ENCODE peak calls at places on chromosomes 12 and 14, in four cellular contexts. One of them, this sample, is unnamed.

GRCh38 chr12:65824314-65824563 is at the start of gene HMGA2:
- DNase-seq in NCI-H1048: peak
- DNase-seq in stimulated activated CD8-positive, alpha-beta memory T cell treated with anti-CD3 and anti-CD28 coated beads, Interleukin-15, amount 100 ng/mL, for 1 hour: no peak
- DNase-seq in GM12865: peak
- DNase-seq in this sample: no peak

GRCh38 chr14:36976571-36977023 is 195.8 kb downstream of the SLC25A21 start:
- DNase-seq in GM12865: no peak
- DNase-seq in stimulated activated CD8-positive, alpha-beta memory T cell treated with anti-CD3 and anti-CD28 coated beads, Interleukin-15, amount 100 ng/mL, for 1 hour: no peak
- DNase-seq in NCI-H1048: no peak
- DNase-seq in this sample: no peak

GRCh38 chr14:23094666-23095195 is at the start of gene ACIN1:
- DNase-seq in NCI-H1048: no peak
- DNase-seq in GM12865: peak
- DNase-seq in stimulated activated CD8-positive, alpha-beta memory T cell treated with anti-CD3 and anti-CD28 coated beads, Interleukin-15, amount 100 ng/mL, for 1 hour: peak
- DNase-seq in this sample: peak

GRCh38 chr12:79125358-79125757 is 260.8 kb downstream of the SYT1 start:
- DNase-seq in NCI-H1048: no peak
- DNase-seq in stimulated activated CD8-positive, alpha-beta memory T cell treated with anti-CD3 and anti-CD28 coated beads, Interleukin-15, amount 100 ng/mL, for 1 hour: no peak
- DNase-seq in GM12865: no peak
- DNase-seq in this sample: no peak

GRCh38 chr12:72271401-72271740 is 799 bp upstream of the TRHDE start:
- DNase-seq in stimulated activated CD8-positive, alpha-beta memory T cell treated with anti-CD3 and anti-CD28 coated beads, Interleukin-15, amount 100 ng/mL, for 1 hour: no peak
- DNase-seq in NCI-H1048: no peak
- DNase-seq in GM12865: no peak
- DNase-seq in this sample: peak

GRCh38 chr12:96237035-96237434 is 42.9 kb downstream of the ELK3 start:
- DNase-seq in GM12865: no peak
- DNase-seq in NCI-H1048: no peak
- DNase-seq in stimulated activated CD8-positive, alpha-beta memory T cell treated with anti-CD3 and anti-CD28 coated beads, Interleukin-15, amount 100 ng/mL, for 1 hour: no peak
- DNase-seq in this sample: no peak

GRCh38 chr12:65655074-65655493 is 169.2 kb upstream of the HMGA2 start:
- DNase-seq in stimulated activated CD8-positive, alpha-beta memory T cell treated with anti-CD3 and anti-CD28 coated beads, Interleukin-15, amount 100 ng/mL, for 1 hour: no peak
- DNase-seq in NCI-H1048: no peak
- DNase-seq in GM12865: no peak
- DNase-seq in this sample: no peak

GRCh38 chr12:127773520-127773919 is 493.4 kb upstream of the TMEM132C start:
- DNase-seq in NCI-H1048: no peak
- DNase-seq in GM12865: no peak
- DNase-seq in stimulated activated CD8-positive, alpha-beta memory T cell treated with anti-CD3 and anti-CD28 coated beads, Interleukin-15, amount 100 ng/mL, for 1 hour: no peak
- DNase-seq in this sample: peak

GRCh38 chr12:24742378-24742777 is 206.5 kb downstream of the BCAT1 start:
- DNase-seq in stimulated activated CD8-positive, alpha-beta memory T cell treated with anti-CD3 and anti-CD28 coated beads, Interleukin-15, amount 100 ng/mL, for 1 hour: no peak
- DNase-seq in NCI-H1048: no peak
- DNase-seq in GM12865: peak
- DNase-seq in this sample: no peak

GRCh38 chr14:64703393-64704144 is 655 bp upstream of the PLEKHG3 start:
- DNase-seq in GM12865: no peak
- DNase-seq in stimulated activated CD8-positive, alpha-beta memory T cell treated with anti-CD3 and anti-CD28 coated beads, Interleukin-15, amount 100 ng/mL, for 1 hour: no peak
- DNase-seq in NCI-H1048: no peak
- DNase-seq in this sample: no peak

GRCh38 chr14:77316872-77317271 is 3.8 kb downstream of the POMT2 start:
- DNase-seq in stimulated activated CD8-positive, alpha-beta memory T cell treated with anti-CD3 and anti-CD28 coated beads, Interleukin-15, amount 100 ng/mL, for 1 hour: no peak
- DNase-seq in GM12865: no peak
- DNase-seq in NCI-H1048: no peak
- DNase-seq in this sample: no peak

GRCh38 chr12:54038260-54038759 is 5.5 kb downstream of the HOXC5 start:
- DNase-seq in GM12865: no peak
- DNase-seq in NCI-H1048: no peak
- DNase-seq in stimulated activated CD8-positive, alpha-beta memory T cell treated with anti-CD3 and anti-CD28 coated beads, Interleukin-15, amount 100 ng/mL, for 1 hour: no peak
- DNase-seq in this sample: no peak

GRCh38 chr12:102435827-102436436 is 44.4 kb downstream of the IGF1 start:
- DNase-seq in stimulated activated CD8-positive, alpha-beta memory T cell treated with anti-CD3 and anti-CD28 coated beads, Interleukin-15, amount 100 ng/mL, for 1 hour: no peak
- DNase-seq in GM12865: peak
- DNase-seq in NCI-H1048: no peak
- DNase-seq in this sample: no peak

GRCh38 chr12:71662861-71663560 is 637 bp downstream of the ZFC3H1 start:
- DNase-seq in GM12865: peak
- DNase-seq in NCI-H1048: no peak
- DNase-seq in stimulated activated CD8-positive, alpha-beta memory T cell treated with anti-CD3 and anti-CD28 coated beads, Interleukin-15, amount 100 ng/mL, for 1 hour: peak
- DNase-seq in this sample: peak

GRCh38 chr14:57982802-57983201 is 116.9 kb upstream of the SLC35F4 start:
- DNase-seq in stimulated activated CD8-positive, alpha-beta memory T cell treated with anti-CD3 and anti-CD28 coated beads, Interleukin-15, amount 100 ng/mL, for 1 hour: no peak
- DNase-seq in GM12865: peak
- DNase-seq in NCI-H1048: no peak
- DNase-seq in this sample: no peak

GRCh38 chr12:26271889-26272492 is 76.6 kb downstream of the SSPN start:
- DNase-seq in stimulated activated CD8-positive, alpha-beta memory T cell treated with anti-CD3 and anti-CD28 coated beads, Interleukin-15, amount 100 ng/mL, for 1 hour: no peak
- DNase-seq in GM12865: peak
- DNase-seq in NCI-H1048: no peak
- DNase-seq in this sample: peak

GRCh38 chr12:47824198-47824597 is 4.5 kb upstream of the HDAC7 start:
- DNase-seq in GM12865: no peak
- DNase-seq in NCI-H1048: no peak
- DNase-seq in stimulated activated CD8-positive, alpha-beta memory T cell treated with anti-CD3 and anti-CD28 coated beads, Interleukin-15, amount 100 ng/mL, for 1 hour: no peak
- DNase-seq in this sample: no peak

GRCh38 chr12:674272-674781 is 11.1 kb upstream of the NINJ2 start:
- DNase-seq in GM12865: peak
- DNase-seq in stimulated activated CD8-positive, alpha-beta memory T cell treated with anti-CD3 and anti-CD28 coated beads, Interleukin-15, amount 100 ng/mL, for 1 hour: peak
- DNase-seq in NCI-H1048: no peak
- DNase-seq in this sample: no peak

GRCh38 chr14:45212231-45212630 is 40.8 kb downstream of the MIS18BP1 start:
- DNase-seq in stimulated activated CD8-positive, alpha-beta memory T cell treated with anti-CD3 and anti-CD28 coated beads, Interleukin-15, amount 100 ng/mL, for 1 hour: no peak
- DNase-seq in GM12865: no peak
- DNase-seq in NCI-H1048: no peak
- DNase-seq in this sample: no peak

GRCh38 chr14:96203635-96204034 is 1.0 kb upstream of the BDKRB2 start:
- DNase-seq in GM12865: no peak
- DNase-seq in stimulated activated CD8-positive, alpha-beta memory T cell treated with anti-CD3 and anti-CD28 coated beads, Interleukin-15, amount 100 ng/mL, for 1 hour: no peak
- DNase-seq in NCI-H1048: no peak
- DNase-seq in this sample: no peak

GRCh38 chr12:9881988-9882387 is 699 bp downstream of the KLRF2 start:
- DNase-seq in GM12865: no peak
- DNase-seq in NCI-H1048: no peak
- DNase-seq in stimulated activated CD8-positive, alpha-beta memory T cell treated with anti-CD3 and anti-CD28 coated beads, Interleukin-15, amount 100 ng/mL, for 1 hour: no peak
- DNase-seq in this sample: no peak

GRCh38 chr12:93151079-93151759 is 222.1 kb upstream of the EEA1 start:
- DNase-seq in stimulated activated CD8-positive, alpha-beta memory T cell treated with anti-CD3 and anti-CD28 coated beads, Interleukin-15, amount 100 ng/mL, for 1 hour: no peak
- DNase-seq in NCI-H1048: no peak
- DNase-seq in GM12865: no peak
- DNase-seq in this sample: no peak

This sample was measured in dorsolateral prefrontal cortex.